ENCODE peak calls at places on chromosomes 11 and 22, in seven cellular contexts. One of them, this sample, is unnamed.

GRCh38 chr11:126188332-126189108 is 22.9 kb downstream of the RPUSD4 start:
- DNase-seq in effector CD4-positive, alpha-beta T cell: no peak
- DNase-seq in NB4: no peak
- DNase-seq in HT1080: no peak
- DNase-seq in MV-4-11: no peak
- DNase-seq in RKO: no peak
- DNase-seq in fibroblast of villous mesenchyme: no peak
- DNase-seq in this sample: no peak

GRCh38 chr11:73753938-73754337 is 6.9 kb downstream of the RAB6A start:
- DNase-seq in effector CD4-positive, alpha-beta T cell: no peak
- DNase-seq in NB4: no peak
- DNase-seq in HT1080: no peak
- DNase-seq in MV-4-11: no peak
- DNase-seq in RKO: no peak
- DNase-seq in fibroblast of villous mesenchyme: peak; percentile 45
- DNase-seq in this sample: no peak

GRCh38 chr11:128174465-128175101 is 412.8 kb downstream of the ETS1 start:
- DNase-seq in effector CD4-positive, alpha-beta T cell: no peak
- DNase-seq in NB4: no peak
- DNase-seq in HT1080: peak; percentile 31
- DNase-seq in MV-4-11: no peak
- DNase-seq in RKO: no peak
- DNase-seq in fibroblast of villous mesenchyme: peak; percentile 60
- DNase-seq in this sample: peak; percentile 68

GRCh38 chr11:85721191-85721590 is 35.2 kb upstream of the CCDC89 start:
- DNase-seq in effector CD4-positive, alpha-beta T cell: no peak
- DNase-seq in NB4: no peak
- DNase-seq in HT1080: no peak
- DNase-seq in MV-4-11: no peak
- DNase-seq in RKO: no peak
- DNase-seq in fibroblast of villous mesenchyme: no peak
- DNase-seq in this sample: no peak

GRCh38 chr11:11866203-11866602 is 24.4 kb downstream of the USP47 start:
- DNase-seq in effector CD4-positive, alpha-beta T cell: no peak
- DNase-seq in NB4: no peak
- DNase-seq in HT1080: no peak
- DNase-seq in MV-4-11: no peak
- DNase-seq in RKO: no peak
- DNase-seq in fibroblast of villous mesenchyme: no peak
- DNase-seq in this sample: peak; percentile 15

GRCh38 chr22:35016909-35017308 is 49.0 kb upstream of the ISX start:
- DNase-seq in effector CD4-positive, alpha-beta T cell: no peak
- DNase-seq in NB4: no peak
- DNase-seq in HT1080: no peak
- DNase-seq in MV-4-11: no peak
- DNase-seq in RKO: no peak
- DNase-seq in fibroblast of villous mesenchyme: no peak
- DNase-seq in this sample: no peak

GRCh38 chr22:38745676-38746460 is 9.9 kb downstream of the SUN2 start:
- DNase-seq in effector CD4-positive, alpha-beta T cell: no peak
- DNase-seq in NB4: no peak
- DNase-seq in HT1080: no peak
- DNase-seq in MV-4-11: no peak
- DNase-seq in RKO: no peak
- DNase-seq in fibroblast of villous mesenchyme: no peak
- DNase-seq in this sample: no peak

GRCh38 chr22:19260194-19260593 is 31.3 kb downstream of the CLTCL1 start:
- DNase-seq in effector CD4-positive, alpha-beta T cell: no peak
- DNase-seq in NB4: no peak
- DNase-seq in HT1080: no peak
- DNase-seq in MV-4-11: no peak
- DNase-seq in RKO: no peak
- DNase-seq in fibroblast of villous mesenchyme: no peak
- DNase-seq in this sample: no peak

GRCh38 chr11:69384548-69385465 is 90.9 kb downstream of the MYEOV start:
- DNase-seq in effector CD4-positive, alpha-beta T cell: no peak
- DNase-seq in NB4: no peak
- DNase-seq in HT1080: no peak
- DNase-seq in MV-4-11: no peak
- DNase-seq in RKO: no peak
- DNase-seq in fibroblast of villous mesenchyme: no peak
- DNase-seq in this sample: no peak

GRCh38 chr11:35619030-35619753 is 932 bp downstream of the FJX1 start:
- DNase-seq in effector CD4-positive, alpha-beta T cell: no peak
- DNase-seq in NB4: no peak
- DNase-seq in HT1080: no peak
- DNase-seq in MV-4-11: no peak
- DNase-seq in RKO: peak; percentile 69
- DNase-seq in fibroblast of villous mesenchyme: peak; percentile 53
- DNase-seq in this sample: peak; percentile 47

GRCh38 chr11:72238040-72238450 is 5.9 kb downstream of the PHOX2A start:
- DNase-seq in effector CD4-positive, alpha-beta T cell: peak; percentile 23
- DNase-seq in NB4: peak; percentile 75
- DNase-seq in HT1080: peak; percentile 60
- DNase-seq in MV-4-11: peak; percentile 40
- DNase-seq in RKO: peak; percentile 45
- DNase-seq in fibroblast of villous mesenchyme: peak; percentile 62
- DNase-seq in this sample: peak; percentile 38

This sample was measured in NCI-H226.